ENCODE peak calls at places on chromosomes 1 and 21, in six cellular contexts. J is HCT116; R is brain microvascular endothelial cell; T is CD8-positive, alpha-beta T cell; O is pancreas; H is GM20000. V is an unnamed sample.

GRCh38 chr1:1068374-1069060 is 5.6 kb downstream of the RNF223 start:
- DNase-seq in J (no peak), R (no peak), T (peak; percentile 39), O (no peak), H (peak; percentile 86), V (no peak)

GRCh38 chr21:14737922-14738321 is 191.8 kb upstream of the SAMSN1 start:
- DNase-seq in J (peak; percentile 37), R (peak; percentile 52), T (no peak), O (no peak), H (peak; percentile 9), V (peak; percentile 52)

GRCh38 chr1:19317126-19317910 is 5.2 kb downstream of the SLC66A1 start:
- DNase-seq in J (no peak), R (no peak), T (no peak), O (no peak), H (no peak), V (no peak)

GRCh38 chr1:94970783-94971182 is 43.9 kb upstream of the CNN3 start:
- DNase-seq in J (no peak), R (no peak), T (no peak), O (no peak), H (no peak), V (no peak)

GRCh38 chr1:36523850-36524249 is 41.1 kb upstream of the CSF3R start:
- DNase-seq in J (no peak), R (no peak), T (no peak), O (no peak), H (no peak), V (peak; percentile 11)

GRCh38 chr1:181161170-181161870 is 72.8 kb downstream of the IER5 start:
- DNase-seq in J (no peak), R (no peak), T (no peak), O (no peak), H (no peak), V (peak; percentile 84)

GRCh38 chr1:200372095-200372884 is 37.5 kb downstream of the ZNF281 start:
- DNase-seq in J (peak; percentile 51), R (peak; percentile 80), T (no peak), O (no peak), H (no peak), V (no peak)

GRCh38 chr21:34335316-34335715 is 28.5 kb upstream of the KCNE2 start:
- DNase-seq in J (no peak), R (no peak), T (no peak), O (no peak), H (no peak), V (no peak)

GRCh38 chr1:174417921-174418320 is 29.8 kb upstream of the GPR52 start:
- DNase-seq in J (no peak), R (no peak), T (no peak), O (no peak), H (no peak), V (no peak)

GRCh38 chr1:174414205-174414604 is 33.6 kb upstream of the GPR52 start:
- DNase-seq in J (no peak), R (no peak), T (no peak), O (no peak), H (no peak), V (no peak)

GRCh38 chr1:174408142-174408541 is 39.6 kb upstream of the GPR52 start:
- DNase-seq in J (no peak), R (no peak), T (no peak), O (no peak), H (no peak), V (no peak)

GRCh38 chr1:174407705-174408104 is 40.1 kb upstream of the GPR52 start:
- DNase-seq in J (no peak), R (no peak), T (no peak), O (no peak), H (no peak), V (no peak)

DNA sequence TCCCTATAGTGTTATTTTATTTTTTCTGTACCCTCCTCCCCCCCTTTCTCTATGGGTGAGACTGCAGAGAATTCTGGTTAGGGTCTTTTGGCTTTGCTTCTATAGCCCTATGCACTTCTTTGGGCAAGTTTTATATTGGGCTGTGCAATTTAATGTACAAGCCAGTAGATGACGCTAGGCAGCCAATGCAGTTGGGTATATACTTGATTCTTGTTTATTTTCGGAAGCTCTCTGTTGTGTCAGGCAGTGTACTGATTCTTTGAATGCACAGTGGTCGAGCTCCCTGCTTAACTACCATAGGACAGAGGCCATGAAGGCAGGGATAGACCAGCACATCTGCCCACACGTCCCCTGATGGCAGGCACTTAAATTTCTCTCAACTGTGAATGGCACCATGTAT is 34.1 kb upstream of the GPR52 start:
- DNase-seq in J (no peak), R (no peak), T (no peak), O (no peak), H (no peak), V (no peak)
- TF ChIP-seq CTCF in J (no peak), R (peak; percentile 40), T (no peak), O (no peak), H (peak; percentile 17), V (no peak)

GRCh38 chr1:44717653-44718052 is 13.3 kb downstream of the RNU5D-1 start:
- DNase-seq in J (no peak), R (no peak), T (no peak), O (no peak), H (no peak), V (no peak)

GRCh38 chr1:44714532-44714931 is 16.4 kb downstream of the RNU5D-1 start:
- DNase-seq in J (no peak), R (no peak), T (no peak), O (no peak), H (no peak), V (no peak)

GRCh38 chr1:44717196-44717595 is 13.8 kb downstream of the RNU5D-1 start:
- DNase-seq in J (no peak), R (no peak), T (no peak), O (no peak), H (no peak), V (no peak)

GRCh38 chr1:44713321-44713781 is 17.6 kb downstream of the RNU5D-1 start:
- DNase-seq in J (no peak), R (no peak), T (no peak), O (no peak), H (no peak), V (no peak)

GRCh38 chr1:44714944-44715571 is 15.9 kb downstream of the RNU5D-1 start:
- DNase-seq in J (no peak), R (peak; percentile 76), T (peak; percentile 40), O (no peak), H (peak; percentile 75), V (peak; percentile 76)
- TF ChIP-seq CTCF in J (peak; percentile 92), R (peak; percentile 97), T (peak; percentile 96), O (peak; percentile 87), H (peak; percentile 80), V (peak; percentile 90)

GRCh38 chr21:45640888-45641479 is 2.5 kb upstream of the PCBP3 start:
- DNase-seq in J (no peak), R (peak; percentile 61), T (no peak), O (peak; percentile 70), H (no peak), V (no peak)
- TF ChIP-seq CTCF in J (no peak), R (peak; percentile 47), T (no peak), O (no peak), H (no peak), V (no peak)

DNA sequence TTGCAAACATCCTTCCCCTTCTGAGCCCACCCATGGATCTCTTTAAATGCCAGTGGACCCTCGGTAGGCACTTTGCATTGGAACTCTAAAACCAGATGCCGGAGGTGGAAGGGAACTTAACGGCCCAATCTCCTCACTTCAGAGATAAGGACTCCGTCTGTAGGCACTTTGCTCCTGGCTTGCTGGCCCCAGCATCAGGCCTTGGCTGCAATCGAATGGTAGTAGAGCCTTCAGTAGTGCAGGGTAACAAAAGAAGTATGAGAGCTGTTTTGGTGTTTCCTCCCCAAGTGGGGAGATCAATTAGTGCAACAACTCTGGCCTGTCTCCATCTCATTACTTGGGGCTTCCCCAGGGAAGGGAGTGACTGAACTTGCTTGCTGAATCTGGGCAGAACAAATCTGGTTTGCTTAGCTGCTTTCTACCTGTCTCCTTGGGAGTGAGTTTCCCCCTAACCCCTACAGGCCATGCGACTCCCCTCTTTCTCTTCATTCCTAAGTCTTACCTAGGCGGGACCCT is 70.8 kb downstream of the TENT5C start:
- DNase-seq in J (no peak), R (no peak), T (no peak), O (no peak), H (no peak), V (no peak)
- TF ChIP-seq CTCF in J (no peak), R (no peak), T (no peak), O (no peak), H (no peak), V (no peak)

GRCh38 chr1:68232354-68233148 is at the start of gene WLS:
- DNase-seq in J (peak; percentile 38), R (peak; percentile 67), T (no peak), O (peak; percentile 87), H (no peak), V (peak; percentile 60)
- TF ChIP-seq CTCF in J (no peak), R (peak; percentile 40), T (no peak), O (no peak), H (no peak), V (no peak)

V was measured in CD14-positive monocyte.